ENCODE peak calls at places on chromosomes 4 and X, in eight cellular contexts. D is NCI-H226; V is kidney epithelial cell; M is NCI-H2081; U is substantia nigra; N is epithelial cell of esophagus; A is CD8-positive, alpha-beta memory T cell; T is epithelial cell of proximal tubule. P is an unnamed sample.

GRCh38 chr4:147076179-147076578 is 130.5 kb upstream of the TTC29 start:
- DNase-seq in D (no peak), V (no peak), M (no peak), U (no peak), N (peak), A (no peak), T (no peak), P (no peak)

GRCh38 chr4:176579233-176579632 is 213.5 kb downstream of the VEGFC start:
- DNase-seq in D (no peak), V (no peak), M (peak), U (no peak), N (no peak), A (no peak), T (no peak), P (no peak)

GRCh38 chr4:80213117-80213815 is 16.0 kb downstream of the PRDM8 start:
- DNase-seq in D (no peak), V (no peak), M (no peak), U (no peak), N (peak), A (no peak), T (no peak), P (no peak)

GRCh38 chrX:2325076-2325784 is 175.5 kb downstream of the DHRSX start:
- DNase-seq in D (no peak), V (peak), M (no peak), U (no peak), N (no peak), A (peak), T (no peak), P (no peak)

GRCh38 chrX:1486749-1487361 is 34.1 kb upstream of the ASMTL start:
- DNase-seq in D (no peak), V (no peak), M (no peak), U (no peak), N (no peak), A (no peak), T (no peak), P (no peak)

GRCh38 chr4:30912098-30912719 is 192.0 kb downstream of the PCDH7 start:
- DNase-seq in D (no peak), V (no peak), M (no peak), U (no peak), N (no peak), A (no peak), T (no peak), P (no peak)

GRCh38 chr4:94595880-94596483 is 144.2 kb downstream of the PDLIM5 start:
- DNase-seq in D (peak), V (peak), M (peak), U (no peak), N (peak), A (peak), T (peak), P (no peak)

GRCh38 chr4:37530451-37530850 is 155.7 kb downstream of the RELL1 start:
- DNase-seq in D (no peak), V (no peak), M (no peak), U (no peak), N (no peak), A (no peak), T (no peak), P (no peak)

GRCh38 chr4:932713-933070 is 432 bp downstream of the TMEM175 start:
- DNase-seq in D (no peak), V (no peak), M (peak), U (no peak), N (no peak), A (no peak), T (no peak), P (no peak)

GRCh38 chr4:162408309-162408708 is 244.5 kb upstream of the FSTL5 start:
- DNase-seq in D (no peak), V (no peak), M (peak), U (no peak), N (no peak), A (no peak), T (no peak), P (no peak)

GRCh38 chr4:24753519-24753918 is 41.9 kb upstream of the SOD3 start:
- DNase-seq in D (peak), V (peak), M (no peak), U (no peak), N (peak), A (no peak), T (peak), P (no peak)

GRCh38 chr4:71231073-71231752 is 107.6 kb upstream of the SLC4A4 start:
- DNase-seq in D (no peak), V (no peak), M (no peak), U (peak), N (peak), A (no peak), T (peak), P (no peak)

GRCh38 chrX:103488332-103488731 is 31.0 kb downstream of the RAB40A start:
- DNase-seq in D (no peak), V (no peak), M (peak), U (no peak), N (peak), A (no peak), T (no peak), P (no peak)

GRCh38 chr4:150867148-150867547 is 147.9 kb downstream of the LRBA start:
- DNase-seq in D (peak), V (no peak), M (peak), U (no peak), N (peak), A (peak), T (peak), P (no peak)

GRCh38 chr4:144903953-144904711 is 193.9 kb downstream of the ANAPC10 start:
- DNase-seq in D (peak), V (no peak), M (no peak), U (no peak), N (peak), A (no peak), T (no peak), P (no peak)

GRCh38 chrX:32448320-32448719 is 763.0 kb downstream of the DMD start:
- DNase-seq in D (no peak), V (no peak), M (no peak), U (no peak), N (no peak), A (peak), T (no peak), P (no peak)

GRCh38 chr4:122912810-122913575 is 9.4 kb downstream of the NUDT6 start:
- DNase-seq in D (no peak), V (no peak), M (no peak), U (no peak), N (no peak), A (no peak), T (no peak), P (no peak)

GRCh38 chr4:158809611-158810486 is 41.0 kb downstream of the FNIP2 start:
- DNase-seq in D (peak), V (peak), M (no peak), U (no peak), N (peak), A (peak), T (peak), P (no peak)

GRCh38 chr4:8101213-8101781 is 57.3 kb downstream of the ABLIM2 start:
- DNase-seq in D (peak), V (peak), M (no peak), U (no peak), N (peak), A (no peak), T (peak), P (no peak)

GRCh38 chr4:20284990-20285389 is 33.3 kb downstream of the SLIT2 start:
- DNase-seq in D (peak), V (peak), M (no peak), U (no peak), N (peak), A (no peak), T (peak), P (no peak)

GRCh38 chr4:74197123-74197522 is 39.2 kb downstream of the MTHFD2L start:
- DNase-seq in D (no peak), V (no peak), M (peak), U (no peak), N (peak), A (no peak), T (no peak), P (no peak)

P was measured in 8988T.